ENCODE peak calls at places on chromosomes 2 and 18, in eight cellular contexts. One of them, this sample, is unnamed.

GRCh38 chr18:51138936-51139335 is 58.5 kb downstream of the MEX3C start:
- DNase-seq in neural progenitor cell: no peak
- DNase-seq in cardiac muscle cell: no peak
- DNase-seq in pancreas: no peak
- DNase-seq in HFFc6: no peak
- DNase-seq in testis: no peak
- DNase-seq in AG04450: no peak
- DNase-seq in AG10803: no peak
- DNase-seq in this sample: no peak

GRCh38 chr2:11748018-11748860 is 1.8 kb downstream of the LPIN1 start:
- DNase-seq in neural progenitor cell: no peak
- DNase-seq in cardiac muscle cell: no peak
- DNase-seq in pancreas: no peak
- DNase-seq in HFFc6: no peak
- DNase-seq in testis: no peak
- DNase-seq in AG04450: no peak
- DNase-seq in AG10803: no peak
- DNase-seq in this sample: no peak

GRCh38 chr2:54524236-54524991 is 68.3 kb downstream of the SPTBN1 start:
- DNase-seq in neural progenitor cell: no peak
- DNase-seq in cardiac muscle cell: peak
- DNase-seq in pancreas: no peak
- DNase-seq in HFFc6: peak
- DNase-seq in testis: no peak
- DNase-seq in AG04450: no peak
- DNase-seq in AG10803: peak
- DNase-seq in this sample: no peak

GRCh38 chr2:232817756-232818155 is 41.4 kb upstream of the KCNJ13 start:
- DNase-seq in neural progenitor cell: no peak
- DNase-seq in cardiac muscle cell: no peak
- DNase-seq in pancreas: no peak
- DNase-seq in HFFc6: no peak
- DNase-seq in testis: no peak
- DNase-seq in AG04450: no peak
- DNase-seq in AG10803: no peak
- DNase-seq in this sample: no peak

GRCh38 chr2:78564666-78565065 is 460.8 kb upstream of the REG3G start:
- DNase-seq in neural progenitor cell: no peak
- DNase-seq in cardiac muscle cell: no peak
- DNase-seq in pancreas: no peak
- DNase-seq in HFFc6: no peak
- DNase-seq in testis: no peak
- DNase-seq in AG04450: no peak
- DNase-seq in AG10803: no peak
- DNase-seq in this sample: no peak

GRCh38 chr2:183532514-183532913 is 408.3 kb downstream of the NUP35 start:
- DNase-seq in neural progenitor cell: no peak
- DNase-seq in cardiac muscle cell: no peak
- DNase-seq in pancreas: no peak
- DNase-seq in HFFc6: no peak
- DNase-seq in testis: no peak
- DNase-seq in AG04450: no peak
- DNase-seq in AG10803: no peak
- DNase-seq in this sample: no peak

GRCh38 chr2:225177098-225177497 is 134.8 kb upstream of the DOCK10 start:
- DNase-seq in neural progenitor cell: no peak
- DNase-seq in cardiac muscle cell: peak
- DNase-seq in pancreas: no peak
- DNase-seq in HFFc6: peak
- DNase-seq in testis: no peak
- DNase-seq in AG04450: peak
- DNase-seq in AG10803: peak
- DNase-seq in this sample: no peak

GRCh38 chr2:67159929-67160328 is 237.2 kb upstream of the ETAA1 start:
- DNase-seq in neural progenitor cell: no peak
- DNase-seq in cardiac muscle cell: no peak
- DNase-seq in pancreas: no peak
- DNase-seq in HFFc6: peak
- DNase-seq in testis: no peak
- DNase-seq in AG04450: peak
- DNase-seq in AG10803: no peak
- DNase-seq in this sample: no peak

GRCh38 chr2:172219201-172219600 is 116.5 kb upstream of the DLX2 start:
- DNase-seq in neural progenitor cell: no peak
- DNase-seq in cardiac muscle cell: no peak
- DNase-seq in pancreas: no peak
- DNase-seq in HFFc6: no peak
- DNase-seq in testis: no peak
- DNase-seq in AG04450: no peak
- DNase-seq in AG10803: no peak
- DNase-seq in this sample: no peak

GRCh38 chr18:56977771-56978170 is 169.1 kb upstream of the BOD1L2 start:
- DNase-seq in neural progenitor cell: no peak
- DNase-seq in cardiac muscle cell: no peak
- DNase-seq in pancreas: no peak
- DNase-seq in HFFc6: no peak
- DNase-seq in testis: no peak
- DNase-seq in AG04450: no peak
- DNase-seq in AG10803: no peak
- DNase-seq in this sample: no peak

GRCh38 chr2:219572237-219573001 is at the start of gene INHA:
- DNase-seq in neural progenitor cell: no peak
- DNase-seq in cardiac muscle cell: no peak
- DNase-seq in pancreas: no peak
- DNase-seq in HFFc6: no peak
- DNase-seq in testis: no peak
- DNase-seq in AG04450: no peak
- DNase-seq in AG10803: no peak
- DNase-seq in this sample: no peak

GRCh38 chr2:219570924-219571310 is 422 bp downstream of the OBSL1 start:
- DNase-seq in neural progenitor cell: peak
- DNase-seq in cardiac muscle cell: peak
- DNase-seq in pancreas: peak
- DNase-seq in HFFc6: no peak
- DNase-seq in testis: no peak
- DNase-seq in AG04450: no peak
- DNase-seq in AG10803: peak
- DNase-seq in this sample: no peak

GRCh38 chr2:219573166-219573565 is 1.1 kb downstream of the INHA start:
- DNase-seq in neural progenitor cell: no peak
- DNase-seq in cardiac muscle cell: no peak
- DNase-seq in pancreas: no peak
- DNase-seq in HFFc6: no peak
- DNase-seq in testis: no peak
- DNase-seq in AG04450: no peak
- DNase-seq in AG10803: no peak
- DNase-seq in this sample: no peak

GRCh38 chr2:219570194-219570923 is 980 bp downstream of the OBSL1 start:
- DNase-seq in neural progenitor cell: peak
- DNase-seq in cardiac muscle cell: peak
- DNase-seq in pancreas: peak
- DNase-seq in HFFc6: no peak
- DNase-seq in testis: peak
- DNase-seq in AG04450: no peak
- DNase-seq in AG10803: peak
- DNase-seq in this sample: no peak

DNA sequence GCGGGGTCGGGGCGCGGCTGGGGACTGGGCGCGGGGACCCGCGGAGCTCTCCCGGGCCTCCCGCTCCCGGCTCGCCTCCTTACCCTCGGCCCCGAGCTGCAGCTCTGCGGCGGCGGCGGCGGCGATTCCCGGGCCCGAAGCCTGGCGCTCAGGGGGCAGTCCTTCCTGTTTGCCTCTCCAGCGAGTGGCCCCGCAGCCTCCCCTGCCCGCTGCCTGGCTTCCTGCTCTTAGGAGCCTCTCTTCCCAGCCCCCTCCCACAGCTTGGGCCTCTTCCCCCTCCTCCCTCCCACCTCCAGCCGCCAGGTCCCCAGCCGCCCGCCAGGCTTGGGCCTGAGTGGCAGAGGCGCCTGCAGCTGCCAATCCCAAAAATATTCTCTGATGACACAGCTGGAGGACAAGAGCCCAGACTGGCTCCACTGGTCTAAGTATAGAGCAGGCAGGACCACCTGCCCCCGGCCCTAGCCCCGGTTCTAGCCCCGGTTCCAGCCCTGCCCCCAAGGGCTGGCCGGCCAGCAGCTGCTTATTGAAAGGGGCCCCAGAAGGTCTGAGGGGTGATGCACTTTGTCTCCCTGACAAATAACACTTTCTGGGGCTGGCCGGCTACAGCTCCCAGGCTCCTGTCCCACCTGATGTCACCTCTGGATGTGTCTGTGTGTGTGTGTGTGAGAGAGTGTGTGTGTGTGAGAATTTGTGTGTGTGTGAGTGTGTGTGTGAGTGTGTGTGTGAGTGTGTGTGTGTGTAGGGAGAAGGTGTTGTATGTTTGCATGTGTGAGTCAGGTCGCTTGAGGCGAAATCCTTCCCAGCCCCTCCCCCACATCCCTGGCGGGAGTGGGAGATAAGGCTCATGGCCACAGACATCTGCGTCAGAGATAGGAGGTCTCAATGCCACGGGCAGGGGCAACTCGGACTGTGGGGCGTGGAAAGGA is at the start of gene OBSL1:
- DNase-seq in neural progenitor cell: peak
- DNase-seq in cardiac muscle cell: peak
- DNase-seq in pancreas: peak
- DNase-seq in HFFc6: peak
- DNase-seq in testis: peak
- DNase-seq in AG04450: no peak
- DNase-seq in AG10803: peak
- DNase-seq in this sample: peak
- TF ChIP-seq CTCF in neural progenitor cell: no peak
- TF ChIP-seq CTCF in cardiac muscle cell: no peak
- TF ChIP-seq CTCF in pancreas: no peak
- TF ChIP-seq CTCF in HFFc6: no peak
- TF ChIP-seq CTCF in testis: no peak
- TF ChIP-seq CTCF in AG04450: no peak
- TF ChIP-seq CTCF in AG10803: no peak
- TF ChIP-seq CTCF in this sample: no peak

DNA sequence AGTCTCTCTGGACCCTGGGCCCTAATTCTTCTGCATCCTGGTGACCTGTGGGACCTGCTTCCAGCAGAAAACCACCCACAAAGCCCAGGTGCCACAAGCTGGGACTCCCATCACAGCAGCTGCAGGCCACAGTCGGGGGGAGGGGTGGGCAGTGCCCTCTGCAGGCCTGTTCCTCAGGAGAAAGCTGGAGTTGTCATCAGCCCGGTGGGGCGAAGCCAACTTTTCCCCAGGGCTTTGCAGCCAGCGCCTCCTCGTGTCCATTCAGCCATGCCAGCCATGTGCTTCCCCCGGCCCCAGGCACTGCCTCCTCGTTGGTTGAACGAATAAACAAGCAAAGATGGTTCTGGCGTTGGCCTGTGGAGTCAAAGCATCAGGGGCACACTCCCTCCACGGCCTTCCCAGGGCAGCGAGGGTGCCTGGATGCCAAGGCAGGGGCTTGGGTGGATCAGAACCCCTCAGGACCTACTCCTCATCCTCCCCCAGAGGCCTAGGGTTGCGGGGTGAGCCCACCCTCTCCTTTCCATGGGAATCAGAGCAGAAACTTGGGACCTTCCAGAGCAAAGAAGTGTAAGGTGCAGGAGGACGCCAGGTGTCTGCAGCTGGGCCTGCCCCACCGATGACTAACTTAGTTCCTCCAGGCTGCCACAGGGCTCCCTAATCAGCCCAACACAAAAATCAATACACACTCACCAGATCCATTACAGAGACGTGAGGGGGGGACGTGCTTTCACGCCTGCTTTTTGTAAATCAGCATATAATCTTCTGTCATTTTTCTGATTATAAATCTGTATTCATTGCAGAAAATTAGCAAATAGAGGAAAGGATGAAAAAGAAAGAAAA is 75.7 kb upstream of the RAB6C start:
- DNase-seq in neural progenitor cell: peak
- DNase-seq in cardiac muscle cell: no peak
- DNase-seq in pancreas: no peak
- DNase-seq in HFFc6: no peak
- DNase-seq in testis: no peak
- DNase-seq in AG04450: no peak
- DNase-seq in AG10803: no peak
- DNase-seq in this sample: no peak
- TF ChIP-seq CTCF in neural progenitor cell: peak
- TF ChIP-seq CTCF in cardiac muscle cell: no peak
- TF ChIP-seq CTCF in pancreas: no peak
- TF ChIP-seq CTCF in HFFc6: no peak
- TF ChIP-seq CTCF in testis: no peak
- TF ChIP-seq CTCF in AG04450: no peak
- TF ChIP-seq CTCF in AG10803: no peak
- TF ChIP-seq CTCF in this sample: no peak

DNA sequence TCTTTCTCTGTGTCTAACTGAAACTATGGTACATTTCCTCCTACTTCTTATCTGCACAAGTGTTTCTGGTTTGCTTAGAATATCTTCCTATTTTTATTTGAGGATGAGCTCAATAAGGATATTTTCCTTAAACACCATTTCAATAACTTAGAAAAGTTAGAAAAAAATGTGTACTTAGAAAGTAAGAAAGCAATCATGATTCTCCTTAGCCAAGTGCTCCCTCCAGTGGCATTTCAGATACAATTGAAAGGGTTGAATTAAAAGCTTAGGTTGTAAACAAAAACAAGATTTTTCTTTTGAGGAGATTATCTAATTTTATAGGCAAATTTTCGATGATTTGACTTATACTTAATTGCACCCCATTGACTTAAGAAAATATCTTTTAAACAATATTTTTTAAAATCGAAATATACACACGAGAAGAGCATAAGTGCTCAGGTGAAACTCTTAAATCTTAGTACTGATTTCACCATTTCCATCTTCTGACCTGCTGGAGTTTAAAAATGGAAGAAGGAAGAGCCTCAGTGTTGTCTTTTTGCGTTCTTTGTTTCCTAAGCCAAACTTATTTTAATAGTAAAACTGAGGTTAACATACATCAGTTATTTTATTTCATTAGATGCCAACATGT is 26.9 kb downstream of the C18orf63 start:
- DNase-seq in neural progenitor cell: peak
- DNase-seq in cardiac muscle cell: peak
- DNase-seq in pancreas: no peak
- DNase-seq in HFFc6: peak
- DNase-seq in testis: peak
- DNase-seq in AG04450: peak
- DNase-seq in AG10803: peak
- DNase-seq in this sample: no peak
- TF ChIP-seq CTCF in neural progenitor cell: peak
- TF ChIP-seq CTCF in cardiac muscle cell: peak
- TF ChIP-seq CTCF in pancreas: peak
- TF ChIP-seq CTCF in HFFc6: peak
- TF ChIP-seq CTCF in testis: peak
- TF ChIP-seq CTCF in AG04450: peak
- TF ChIP-seq CTCF in AG10803: peak
- TF ChIP-seq CTCF in this sample: peak

DNA sequence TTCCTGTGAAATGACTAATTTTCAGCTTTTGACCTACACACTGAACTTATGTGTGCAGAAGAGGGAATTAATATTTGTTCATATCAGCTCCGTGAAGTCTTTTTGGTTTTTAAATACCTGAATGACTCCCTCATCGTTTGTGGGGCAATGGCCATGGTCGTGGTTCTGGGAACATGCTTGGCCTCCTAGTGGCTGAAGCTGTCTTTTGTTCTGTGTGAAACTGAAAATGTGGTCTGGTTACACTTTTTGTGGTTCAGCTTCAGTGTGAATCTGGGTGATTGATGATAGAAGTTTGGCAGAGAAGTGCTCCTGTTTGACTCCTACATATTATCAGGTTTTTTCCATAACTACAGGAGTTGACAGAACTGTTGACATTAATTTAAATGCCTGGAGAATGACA is 408.2 kb downstream of the THSD7B start:
- DNase-seq in neural progenitor cell: no peak
- DNase-seq in cardiac muscle cell: peak
- DNase-seq in pancreas: no peak
- DNase-seq in HFFc6: peak
- DNase-seq in testis: no peak
- DNase-seq in AG04450: no peak
- DNase-seq in AG10803: peak
- DNase-seq in this sample: no peak
- TF ChIP-seq CTCF in neural progenitor cell: peak
- TF ChIP-seq CTCF in cardiac muscle cell: peak
- TF ChIP-seq CTCF in pancreas: no peak
- TF ChIP-seq CTCF in HFFc6: peak
- TF ChIP-seq CTCF in testis: no peak
- TF ChIP-seq CTCF in AG04450: no peak
- TF ChIP-seq CTCF in AG10803: peak
- TF ChIP-seq CTCF in this sample: peak

This sample was measured in mesothelial cell of epicardium.